ENCODE peak calls at places on chromosomes 2 and 18, in six cellular contexts. One of them, this sample, is unnamed.

GRCh38 chr2:30865892-30866681 is 58.8 kb upstream of the CAPN13 start:
- DNase-seq in AG08396: no peak
- DNase-seq in lung: no peak
- DNase-seq in body of pancreas: no peak
- DNase-seq in T1000: no peak
- DNase-seq in Kasumi-1: peak; percentile 83
- DNase-seq in this sample: no peak

GRCh38 chr18:49845629-49846252 is 32.4 kb upstream of the ACAA2 start:
- DNase-seq in AG08396: no peak
- DNase-seq in lung: peak; percentile 22
- DNase-seq in body of pancreas: no peak
- DNase-seq in T1000: no peak
- DNase-seq in Kasumi-1: no peak
- DNase-seq in this sample: no peak

GRCh38 chr18:7255643-7256042 is 24.8 kb downstream of the LRRC30 start:
- DNase-seq in AG08396: no peak
- DNase-seq in lung: no peak
- DNase-seq in body of pancreas: no peak
- DNase-seq in T1000: no peak
- DNase-seq in Kasumi-1: no peak
- DNase-seq in this sample: no peak

GRCh38 chr2:205139822-205140612 is 542.3 kb upstream of the NRP2 start:
- DNase-seq in AG08396: no peak
- DNase-seq in lung: peak; percentile 52
- DNase-seq in body of pancreas: peak; percentile 3
- DNase-seq in T1000: no peak
- DNase-seq in Kasumi-1: no peak
- DNase-seq in this sample: no peak

GRCh38 chr2:216985658-216986141 is 125.8 kb upstream of the TNP1 start:
- DNase-seq in AG08396: no peak
- DNase-seq in lung: no peak
- DNase-seq in body of pancreas: no peak
- DNase-seq in T1000: no peak
- DNase-seq in Kasumi-1: no peak
- DNase-seq in this sample: no peak

GRCh38 chr2:156565066-156565710 is 129.0 kb downstream of the GPD2 start:
- DNase-seq in AG08396: peak; percentile 60
- DNase-seq in lung: no peak
- DNase-seq in body of pancreas: no peak
- DNase-seq in T1000: no peak
- DNase-seq in Kasumi-1: no peak
- DNase-seq in this sample: peak; percentile 3

GRCh38 chr18:67408240-67408639 is 108.3 kb downstream of the DSEL start:
- DNase-seq in AG08396: no peak
- DNase-seq in lung: no peak
- DNase-seq in body of pancreas: no peak
- DNase-seq in T1000: no peak
- DNase-seq in Kasumi-1: no peak
- DNase-seq in this sample: no peak

GRCh38 chr18:46055841-46056240 is 16.2 kb downstream of the PSTPIP2 start:
- DNase-seq in AG08396: no peak
- DNase-seq in lung: no peak
- DNase-seq in body of pancreas: no peak
- DNase-seq in T1000: no peak
- DNase-seq in Kasumi-1: no peak
- DNase-seq in this sample: no peak

GRCh38 chr2:105470979-105471378 is 72.1 kb upstream of the FHL2 start:
- DNase-seq in AG08396: no peak
- DNase-seq in lung: no peak
- DNase-seq in body of pancreas: no peak
- DNase-seq in T1000: no peak
- DNase-seq in Kasumi-1: peak; percentile 70
- DNase-seq in this sample: no peak

GRCh38 chr2:46497726-46498125 is 18.4 kb downstream of the TMEM247 start:
- DNase-seq in AG08396: no peak
- DNase-seq in lung: no peak
- DNase-seq in body of pancreas: no peak
- DNase-seq in T1000: no peak
- DNase-seq in Kasumi-1: no peak
- DNase-seq in this sample: no peak